ENCODE peak calls at places on chromosomes 12 and 14, in five cellular contexts. One of them, this sample, is unnamed.

GRCh38 chr14:67819563-67820411 is at the start of gene RAD51B:
- DNase-seq in endothelial cell of umbilical vein: peak
- DNase-seq in K562: peak
- DNase-seq in fibroblast of lung: peak
- DNase-seq in mesendoderm: peak
- DNase-seq in this sample: peak

GRCh38 chr12:65881348-65881961 is 57.2 kb downstream of the HMGA2 start:
- DNase-seq in mesendoderm: peak
- DNase-seq in fibroblast of lung: peak
- DNase-seq in K562: no peak
- DNase-seq in endothelial cell of umbilical vein: no peak
- DNase-seq in this sample: no peak

GRCh38 chr12:130752692-130753230 is 36.7 kb upstream of the RIMBP2 start:
- DNase-seq in endothelial cell of umbilical vein: no peak
- DNase-seq in mesendoderm: peak
- DNase-seq in K562: no peak
- DNase-seq in fibroblast of lung: no peak
- DNase-seq in this sample: no peak

GRCh38 chr14:45089813-45090212 is 5.9 kb downstream of the PRPF39 start:
- DNase-seq in mesendoderm: peak
- DNase-seq in fibroblast of lung: peak
- DNase-seq in endothelial cell of umbilical vein: no peak
- DNase-seq in K562: no peak
- DNase-seq in this sample: peak

GRCh38 chr14:65792208-65792905 is 379.8 kb downstream of the FUT8 start:
- DNase-seq in endothelial cell of umbilical vein: no peak
- DNase-seq in mesendoderm: peak
- DNase-seq in fibroblast of lung: peak
- DNase-seq in K562: no peak
- DNase-seq in this sample: peak

GRCh38 chr12:89129471-89129870 is 222.8 kb downstream of the DUSP6 start:
- DNase-seq in endothelial cell of umbilical vein: no peak
- DNase-seq in fibroblast of lung: no peak
- DNase-seq in mesendoderm: no peak
- DNase-seq in K562: no peak
- DNase-seq in this sample: no peak

GRCh38 chr12:51865470-51865745 is 16.9 kb upstream of the FIGNL2 start:
- DNase-seq in endothelial cell of umbilical vein: no peak
- DNase-seq in fibroblast of lung: no peak
- DNase-seq in K562: no peak
- DNase-seq in mesendoderm: no peak
- DNase-seq in this sample: no peak

GRCh38 chr14:65958664-65959562 is 527.3 kb upstream of the CCDC196 start:
- DNase-seq in K562: peak
- DNase-seq in endothelial cell of umbilical vein: peak
- DNase-seq in fibroblast of lung: peak
- DNase-seq in mesendoderm: peak
- DNase-seq in this sample: no peak

DNA sequence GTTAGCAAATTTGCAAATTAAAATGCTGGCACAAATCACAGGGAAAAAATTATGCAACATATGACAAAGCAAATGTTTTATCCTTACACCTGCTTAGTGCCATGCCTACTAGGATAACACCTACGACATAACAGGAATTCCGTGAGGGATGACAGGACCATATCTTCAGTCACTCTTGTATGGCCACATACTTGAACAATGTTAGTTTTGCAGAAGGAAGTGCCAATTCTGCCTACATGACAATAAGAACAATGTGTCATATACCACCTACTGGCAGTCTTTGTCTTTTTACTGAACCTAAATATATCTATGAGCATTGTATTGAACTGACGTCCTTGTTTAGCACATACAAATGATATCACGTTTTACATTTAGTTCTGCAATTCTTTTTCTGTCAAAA is 234.0 kb downstream of the ADAMTS20 start:
- DNase-seq in fibroblast of lung: no peak
- DNase-seq in K562: no peak
- DNase-seq in mesendoderm: no peak
- DNase-seq in endothelial cell of umbilical vein: no peak
- DNase-seq in this sample: peak
- H3K9ac ChIP-seq in fibroblast of lung: no peak
- H3K9ac ChIP-seq in K562: no peak
- H3K9ac ChIP-seq in mesendoderm: no peak
- H3K9ac ChIP-seq in endothelial cell of umbilical vein: no peak
- H3K9ac ChIP-seq in this sample: no peak

GRCh38 chr14:20988717-20989116 is 1.1 kb upstream of the METTL17 start:
- DNase-seq in mesendoderm: no peak
- DNase-seq in K562: no peak
- DNase-seq in fibroblast of lung: no peak
- DNase-seq in endothelial cell of umbilical vein: no peak
- DNase-seq in this sample: no peak
- H3K4me2 ChIP-seq in mesendoderm: no peak
- H3K4me2 ChIP-seq in K562: peak
- H3K4me2 ChIP-seq in fibroblast of lung: peak
- H3K4me2 ChIP-seq in endothelial cell of umbilical vein: peak
- H3K4me2 ChIP-seq in this sample: peak

GRCh38 chr14:103880334-103880985 is 33.1 kb upstream of the PPP1R13B start:
- DNase-seq in endothelial cell of umbilical vein: peak
- DNase-seq in K562: no peak
- DNase-seq in fibroblast of lung: peak
- DNase-seq in mesendoderm: no peak
- DNase-seq in this sample: peak
- H3K9ac ChIP-seq in endothelial cell of umbilical vein: no peak
- H3K9ac ChIP-seq in K562: no peak
- H3K9ac ChIP-seq in fibroblast of lung: no peak
- H3K9ac ChIP-seq in mesendoderm: peak
- H3K9ac ChIP-seq in this sample: no peak

GRCh38 chr12:59093090-59093489 is 172.8 kb upstream of the LRIG3 start:
- DNase-seq in mesendoderm: no peak
- DNase-seq in K562: no peak
- DNase-seq in endothelial cell of umbilical vein: no peak
- DNase-seq in fibroblast of lung: no peak
- DNase-seq in this sample: peak

GRCh38 chr12:59097876-59098275 is 177.6 kb upstream of the LRIG3 start:
- DNase-seq in endothelial cell of umbilical vein: no peak
- DNase-seq in K562: no peak
- DNase-seq in mesendoderm: no peak
- DNase-seq in fibroblast of lung: no peak
- DNase-seq in this sample: no peak

GRCh38 chr12:59100585-59100984 is 180.3 kb upstream of the LRIG3 start:
- DNase-seq in fibroblast of lung: no peak
- DNase-seq in endothelial cell of umbilical vein: no peak
- DNase-seq in mesendoderm: no peak
- DNase-seq in K562: no peak
- DNase-seq in this sample: no peak

DNA sequence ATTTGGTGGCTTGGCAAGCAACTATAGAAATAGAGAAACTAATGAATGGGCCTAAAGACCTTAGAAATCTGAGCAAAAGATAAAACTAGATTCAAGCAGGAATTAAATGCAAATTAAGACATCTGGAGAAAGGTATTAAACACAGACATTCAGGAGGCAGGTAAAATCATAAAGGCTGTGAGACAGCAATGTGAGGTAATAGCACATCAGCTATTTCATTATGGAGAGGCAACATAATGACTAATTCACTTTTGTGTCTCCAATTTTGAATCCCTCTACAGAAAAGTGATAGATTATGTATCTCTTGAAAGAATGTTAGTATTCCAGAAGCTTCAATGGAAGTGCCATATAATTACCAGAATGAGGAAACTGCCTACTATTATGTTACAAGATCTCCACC is 175.9 kb upstream of the LRIG3 start:
- DNase-seq in K562: no peak
- DNase-seq in mesendoderm: no peak
- DNase-seq in fibroblast of lung: no peak
- DNase-seq in endothelial cell of umbilical vein: no peak
- DNase-seq in this sample: peak
- H3K4me2 ChIP-seq in K562: no peak
- H3K4me2 ChIP-seq in mesendoderm: no peak
- H3K4me2 ChIP-seq in fibroblast of lung: no peak
- H3K4me2 ChIP-seq in endothelial cell of umbilical vein: no peak
- H3K4me2 ChIP-seq in this sample: no peak

DNA sequence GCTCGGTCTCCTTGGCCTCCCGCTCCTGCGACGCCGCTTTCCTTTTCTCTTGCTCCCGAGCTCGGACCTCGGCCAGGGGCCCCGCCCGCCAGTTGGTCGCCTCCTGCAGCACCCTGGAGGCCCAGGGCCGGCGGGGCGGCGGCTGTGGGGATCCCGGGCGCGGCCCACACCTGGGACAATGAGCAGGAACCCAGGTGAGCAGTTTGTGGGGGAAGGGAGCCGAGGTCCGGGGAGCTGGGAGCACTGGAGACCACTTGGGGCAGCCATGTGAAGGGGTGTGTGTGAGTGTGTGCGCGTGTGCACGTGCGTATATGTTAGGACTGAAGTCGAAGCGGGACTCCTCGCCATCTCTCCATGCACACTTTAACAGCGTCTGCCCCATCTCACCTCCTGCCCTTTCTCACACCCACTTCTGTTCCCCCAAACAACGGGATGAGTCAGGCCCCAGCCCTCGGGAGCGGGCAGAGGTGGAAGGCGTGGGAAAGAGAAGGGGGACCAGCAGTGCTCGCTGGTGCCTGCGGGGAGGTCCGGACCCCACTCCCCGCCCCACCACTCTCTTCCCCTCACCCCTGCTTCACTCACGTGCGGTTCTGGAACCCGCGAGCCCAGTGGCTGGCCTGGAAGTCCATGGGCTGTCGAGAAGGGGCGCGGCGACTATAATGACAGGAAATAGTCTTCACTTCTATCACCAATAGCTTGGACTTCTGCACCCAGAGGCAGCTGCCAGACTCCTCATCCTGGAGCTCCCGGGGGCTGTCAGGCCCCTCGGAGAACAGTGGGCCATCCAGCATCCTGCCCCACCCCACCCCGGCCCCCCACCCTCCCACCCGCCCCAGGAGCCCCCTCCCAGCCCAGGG is 450 bp downstream of the DDN start:
- DNase-seq in fibroblast of lung: no peak
- DNase-seq in K562: peak
- DNase-seq in endothelial cell of umbilical vein: no peak
- DNase-seq in mesendoderm: no peak
- DNase-seq in this sample: no peak
- H3K9ac ChIP-seq in fibroblast of lung: no peak
- H3K9ac ChIP-seq in K562: peak
- H3K9ac ChIP-seq in endothelial cell of umbilical vein: no peak
- H3K9ac ChIP-seq in mesendoderm: peak
- H3K9ac ChIP-seq in this sample: no peak

GRCh38 chr14:31208546-31209424 is 1.2 kb upstream of the HECTD1 start:
- DNase-seq in K562: no peak
- DNase-seq in mesendoderm: no peak
- DNase-seq in fibroblast of lung: no peak
- DNase-seq in endothelial cell of umbilical vein: no peak
- DNase-seq in this sample: no peak
- H3K4me2 ChIP-seq in K562: peak
- H3K4me2 ChIP-seq in mesendoderm: peak
- H3K4me2 ChIP-seq in fibroblast of lung: peak
- H3K4me2 ChIP-seq in endothelial cell of umbilical vein: peak
- H3K4me2 ChIP-seq in this sample: peak

This sample was measured in mammary epithelial cell.